ENCODE peak calls at places on chromosome 1, in four cellular contexts. One of them, this sample, is unnamed.

GRCh38 chr1:46446646-46447498 is 42.8 kb upstream of the DMBX1 start:
- DNase-seq in frontal cortex: peak; percentile 72
- DNase-seq in endothelial cell of umbilical vein: peak; percentile 58
- DNase-seq in Peyer's patch: peak; percentile 88
- DNase-seq in this sample: peak; percentile 69

GRCh38 chr1:204410764-204411450 is 710 bp downstream of the PPP1R15B start:
- DNase-seq in endothelial cell of umbilical vein: peak; percentile 67
- DNase-seq in Peyer's patch: peak; percentile 63
- DNase-seq in frontal cortex: peak; percentile 32
- DNase-seq in this sample: peak; percentile 67

GRCh38 chr1:9078035-9078948 is 8.9 kb upstream of the SLC2A5 start:
- DNase-seq in Peyer's patch: no peak
- DNase-seq in frontal cortex: no peak
- DNase-seq in endothelial cell of umbilical vein: no peak
- DNase-seq in this sample: no peak

GRCh38 chr1:184260382-184260781 is 126.4 kb upstream of the C1orf21 start:
- DNase-seq in Peyer's patch: no peak
- DNase-seq in endothelial cell of umbilical vein: peak; percentile 48
- DNase-seq in frontal cortex: no peak
- DNase-seq in this sample: no peak

GRCh38 chr1:210378721-210379120 is 50.0 kb downstream of the HHAT start:
- DNase-seq in frontal cortex: no peak
- DNase-seq in Peyer's patch: no peak
- DNase-seq in endothelial cell of umbilical vein: no peak
- DNase-seq in this sample: no peak

GRCh38 chr1:218351617-218352438 is 6.7 kb downstream of the TGFB2 start:
- DNase-seq in endothelial cell of umbilical vein: peak; percentile 77
- DNase-seq in frontal cortex: no peak
- DNase-seq in Peyer's patch: no peak
- DNase-seq in this sample: peak; percentile 52

GRCh38 chr1:56019922-56020321 is 559.4 kb downstream of the PLPP3 start:
- DNase-seq in frontal cortex: no peak
- DNase-seq in Peyer's patch: no peak
- DNase-seq in endothelial cell of umbilical vein: no peak
- DNase-seq in this sample: no peak

GRCh38 chr1:59645893-59646292 is 168.9 kb upstream of the HOOK1 start:
- DNase-seq in Peyer's patch: no peak
- DNase-seq in endothelial cell of umbilical vein: no peak
- DNase-seq in frontal cortex: no peak
- DNase-seq in this sample: no peak

GRCh38 chr1:184801503-184801902 is 46.8 kb upstream of the EDEM3 start:
- DNase-seq in frontal cortex: no peak
- DNase-seq in endothelial cell of umbilical vein: peak; percentile 86
- DNase-seq in Peyer's patch: no peak
- DNase-seq in this sample: peak; percentile 80

GRCh38 chr1:228842094-228842775 is 107.0 kb downstream of the RHOU start:
- DNase-seq in endothelial cell of umbilical vein: peak; percentile 69
- DNase-seq in frontal cortex: no peak
- DNase-seq in Peyer's patch: no peak
- DNase-seq in this sample: peak; percentile 47

This sample was measured in lung microvascular endothelial cell.